ENCODE peak calls at places on chromosomes 3 and 15, in eight cellular contexts. One of them, this sample, is unnamed.

GRCh38 chr3:190217081-190217480 is 96.4 kb upstream of the P3H2 start:
- DNase-seq in cardiac muscle cell: peak
- DNase-seq in AG04450: no peak
- DNase-seq in tibial artery: no peak
- DNase-seq in PC-3: peak
- DNase-seq in right atrium auricular region: no peak
- DNase-seq in caudate nucleus: no peak
- DNase-seq in ovary: no peak
- DNase-seq in this sample: no peak

GRCh38 chr3:129006864-129007263 is 5.8 kb downstream of the EFCC1 start:
- DNase-seq in cardiac muscle cell: no peak
- DNase-seq in AG04450: no peak
- DNase-seq in tibial artery: no peak
- DNase-seq in PC-3: no peak
- DNase-seq in right atrium auricular region: no peak
- DNase-seq in caudate nucleus: no peak
- DNase-seq in ovary: no peak
- DNase-seq in this sample: no peak

GRCh38 chr3:17466028-17466427 is 276.4 kb downstream of the TBC1D5 start:
- DNase-seq in cardiac muscle cell: peak
- DNase-seq in AG04450: no peak
- DNase-seq in tibial artery: no peak
- DNase-seq in PC-3: peak
- DNase-seq in right atrium auricular region: no peak
- DNase-seq in caudate nucleus: no peak
- DNase-seq in ovary: no peak
- DNase-seq in this sample: no peak

GRCh38 chr3:59258591-59258990 is 208.8 kb upstream of the CFAP20DC start:
- DNase-seq in cardiac muscle cell: no peak
- DNase-seq in AG04450: no peak
- DNase-seq in tibial artery: no peak
- DNase-seq in PC-3: no peak
- DNase-seq in right atrium auricular region: no peak
- DNase-seq in caudate nucleus: no peak
- DNase-seq in ovary: no peak
- DNase-seq in this sample: no peak

GRCh38 chr3:135138776-135139175 is 343.7 kb downstream of the EPHB1 start:
- DNase-seq in cardiac muscle cell: no peak
- DNase-seq in AG04450: no peak
- DNase-seq in tibial artery: no peak
- DNase-seq in PC-3: no peak
- DNase-seq in right atrium auricular region: no peak
- DNase-seq in caudate nucleus: peak
- DNase-seq in ovary: no peak
- DNase-seq in this sample: no peak

GRCh38 chr3:100057716-100058575 is 56.4 kb downstream of the FILIP1L start:
- DNase-seq in cardiac muscle cell: peak
- DNase-seq in AG04450: no peak
- DNase-seq in tibial artery: no peak
- DNase-seq in PC-3: no peak
- DNase-seq in right atrium auricular region: no peak
- DNase-seq in caudate nucleus: no peak
- DNase-seq in ovary: no peak
- DNase-seq in this sample: no peak

GRCh38 chr15:61687651-61688050 is 372.6 kb downstream of the VPS13C start:
- DNase-seq in cardiac muscle cell: no peak
- DNase-seq in AG04450: no peak
- DNase-seq in tibial artery: no peak
- DNase-seq in PC-3: no peak
- DNase-seq in right atrium auricular region: no peak
- DNase-seq in caudate nucleus: no peak
- DNase-seq in ovary: no peak
- DNase-seq in this sample: no peak

GRCh38 chr3:113287111-113287817 is 75.9 kb downstream of the BOC start:
- DNase-seq in cardiac muscle cell: peak
- DNase-seq in AG04450: peak
- DNase-seq in tibial artery: no peak
- DNase-seq in PC-3: peak
- DNase-seq in right atrium auricular region: no peak
- DNase-seq in caudate nucleus: peak
- DNase-seq in ovary: no peak
- DNase-seq in this sample: no peak

GRCh38 chr3:7876741-7877297 is 624.8 kb upstream of the LMCD1 start:
- DNase-seq in cardiac muscle cell: peak
- DNase-seq in AG04450: no peak
- DNase-seq in tibial artery: no peak
- DNase-seq in PC-3: no peak
- DNase-seq in right atrium auricular region: no peak
- DNase-seq in caudate nucleus: no peak
- DNase-seq in ovary: no peak
- DNase-seq in this sample: no peak

GRCh38 chr3:72176537-72177041 is 391.6 kb upstream of the PROK2 start:
- DNase-seq in cardiac muscle cell: no peak
- DNase-seq in AG04450: no peak
- DNase-seq in tibial artery: no peak
- DNase-seq in PC-3: no peak
- DNase-seq in right atrium auricular region: no peak
- DNase-seq in caudate nucleus: no peak
- DNase-seq in ovary: no peak
- DNase-seq in this sample: no peak

GRCh38 chr3:143134446-143134845 is 14.9 kb downstream of the CHST2 start:
- DNase-seq in cardiac muscle cell: no peak
- DNase-seq in AG04450: no peak
- DNase-seq in tibial artery: no peak
- DNase-seq in PC-3: peak
- DNase-seq in right atrium auricular region: no peak
- DNase-seq in caudate nucleus: no peak
- DNase-seq in ovary: no peak
- DNase-seq in this sample: no peak
- H3K27ac ChIP-seq in cardiac muscle cell: no peak
- H3K27ac ChIP-seq in AG04450: no peak
- H3K27ac ChIP-seq in tibial artery: no peak
- H3K27ac ChIP-seq in PC-3: peak
- H3K27ac ChIP-seq in right atrium auricular region: no peak
- H3K27ac ChIP-seq in caudate nucleus: no peak
- H3K27ac ChIP-seq in ovary: no peak
- H3K27ac ChIP-seq in this sample: no peak

GRCh38 chr3:16398542-16399126 is 114.9 kb downstream of the RFTN1 start:
- DNase-seq in cardiac muscle cell: no peak
- DNase-seq in AG04450: no peak
- DNase-seq in tibial artery: no peak
- DNase-seq in PC-3: no peak
- DNase-seq in right atrium auricular region: no peak
- DNase-seq in caudate nucleus: no peak
- DNase-seq in ovary: no peak
- DNase-seq in this sample: no peak
- H3K27ac ChIP-seq in cardiac muscle cell: peak
- H3K27ac ChIP-seq in AG04450: no peak
- H3K27ac ChIP-seq in tibial artery: peak
- H3K27ac ChIP-seq in PC-3: no peak
- H3K27ac ChIP-seq in right atrium auricular region: peak
- H3K27ac ChIP-seq in caudate nucleus: no peak
- H3K27ac ChIP-seq in ovary: no peak
- H3K27ac ChIP-seq in this sample: peak

GRCh38 chr3:192931825-192932224 is 14.2 kb upstream of the MB21D2 start:
- DNase-seq in cardiac muscle cell: no peak
- DNase-seq in AG04450: no peak
- DNase-seq in tibial artery: no peak
- DNase-seq in PC-3: no peak
- DNase-seq in right atrium auricular region: no peak
- DNase-seq in caudate nucleus: no peak
- DNase-seq in ovary: no peak
- DNase-seq in this sample: no peak

GRCh38 chr3:192933259-192933658 is 15.6 kb upstream of the MB21D2 start:
- DNase-seq in cardiac muscle cell: no peak
- DNase-seq in AG04450: no peak
- DNase-seq in tibial artery: no peak
- DNase-seq in PC-3: no peak
- DNase-seq in right atrium auricular region: no peak
- DNase-seq in caudate nucleus: no peak
- DNase-seq in ovary: no peak
- DNase-seq in this sample: no peak

GRCh38 chr3:192930585-192930984 is 12.9 kb upstream of the MB21D2 start:
- DNase-seq in cardiac muscle cell: no peak
- DNase-seq in AG04450: no peak
- DNase-seq in tibial artery: no peak
- DNase-seq in PC-3: peak
- DNase-seq in right atrium auricular region: no peak
- DNase-seq in caudate nucleus: no peak
- DNase-seq in ovary: no peak
- DNase-seq in this sample: no peak

GRCh38 chr3:192935441-192935840 is 17.8 kb upstream of the MB21D2 start:
- DNase-seq in cardiac muscle cell: no peak
- DNase-seq in AG04450: peak
- DNase-seq in tibial artery: no peak
- DNase-seq in PC-3: no peak
- DNase-seq in right atrium auricular region: no peak
- DNase-seq in caudate nucleus: no peak
- DNase-seq in ovary: no peak
- DNase-seq in this sample: no peak

GRCh38 chr3:192933779-192934456 is 16.3 kb upstream of the MB21D2 start:
- DNase-seq in cardiac muscle cell: peak
- DNase-seq in AG04450: no peak
- DNase-seq in tibial artery: no peak
- DNase-seq in PC-3: peak
- DNase-seq in right atrium auricular region: no peak
- DNase-seq in caudate nucleus: no peak
- DNase-seq in ovary: no peak
- DNase-seq in this sample: no peak
- H3K27ac ChIP-seq in cardiac muscle cell: no peak
- H3K27ac ChIP-seq in AG04450: no peak
- H3K27ac ChIP-seq in tibial artery: no peak
- H3K27ac ChIP-seq in PC-3: peak
- H3K27ac ChIP-seq in right atrium auricular region: no peak
- H3K27ac ChIP-seq in caudate nucleus: no peak
- H3K27ac ChIP-seq in ovary: no peak
- H3K27ac ChIP-seq in this sample: no peak

GRCh38 chr3:14295037-14295436 is 107.4 kb upstream of the SLC6A6 start:
- DNase-seq in cardiac muscle cell: no peak
- DNase-seq in AG04450: no peak
- DNase-seq in tibial artery: no peak
- DNase-seq in PC-3: no peak
- DNase-seq in right atrium auricular region: no peak
- DNase-seq in caudate nucleus: no peak
- DNase-seq in ovary: no peak
- DNase-seq in this sample: no peak
- H3K27ac ChIP-seq in cardiac muscle cell: no peak
- H3K27ac ChIP-seq in AG04450: no peak
- H3K27ac ChIP-seq in tibial artery: no peak
- H3K27ac ChIP-seq in PC-3: no peak
- H3K27ac ChIP-seq in right atrium auricular region: no peak
- H3K27ac ChIP-seq in caudate nucleus: no peak
- H3K27ac ChIP-seq in ovary: no peak
- H3K27ac ChIP-seq in this sample: no peak

GRCh38 chr15:74788042-74788715 is 6.3 kb downstream of the CSK start:
- DNase-seq in cardiac muscle cell: no peak
- DNase-seq in AG04450: no peak
- DNase-seq in tibial artery: no peak
- DNase-seq in PC-3: no peak
- DNase-seq in right atrium auricular region: no peak
- DNase-seq in caudate nucleus: no peak
- DNase-seq in ovary: no peak
- DNase-seq in this sample: no peak
- H3K27ac ChIP-seq in cardiac muscle cell: no peak
- H3K27ac ChIP-seq in AG04450: no peak
- H3K27ac ChIP-seq in tibial artery: no peak
- H3K27ac ChIP-seq in PC-3: no peak
- H3K27ac ChIP-seq in right atrium auricular region: peak
- H3K27ac ChIP-seq in caudate nucleus: peak
- H3K27ac ChIP-seq in ovary: no peak
- H3K27ac ChIP-seq in this sample: peak

GRCh38 chr3:38454179-38454883 is 641 bp downstream of the ACVR2B start:
- DNase-seq in cardiac muscle cell: peak
- DNase-seq in AG04450: no peak
- DNase-seq in tibial artery: no peak
- DNase-seq in PC-3: peak
- DNase-seq in right atrium auricular region: no peak
- DNase-seq in caudate nucleus: peak
- DNase-seq in ovary: peak
- DNase-seq in this sample: peak
- H3K27ac ChIP-seq in cardiac muscle cell: peak
- H3K27ac ChIP-seq in AG04450: no peak
- H3K27ac ChIP-seq in tibial artery: peak
- H3K27ac ChIP-seq in PC-3: no peak
- H3K27ac ChIP-seq in right atrium auricular region: peak
- H3K27ac ChIP-seq in caudate nucleus: peak
- H3K27ac ChIP-seq in ovary: peak
- H3K27ac ChIP-seq in this sample: peak

GRCh38 chr3:191775451-191776233 is 314.7 kb downstream of the PYDC2 start:
- DNase-seq in cardiac muscle cell: no peak
- DNase-seq in AG04450: no peak
- DNase-seq in tibial artery: no peak
- DNase-seq in PC-3: peak
- DNase-seq in right atrium auricular region: no peak
- DNase-seq in caudate nucleus: no peak
- DNase-seq in ovary: no peak
- DNase-seq in this sample: no peak

GRCh38 chr3:191774485-191774884 is 313.5 kb downstream of the PYDC2 start:
- DNase-seq in cardiac muscle cell: no peak
- DNase-seq in AG04450: no peak
- DNase-seq in tibial artery: no peak
- DNase-seq in PC-3: peak
- DNase-seq in right atrium auricular region: no peak
- DNase-seq in caudate nucleus: no peak
- DNase-seq in ovary: no peak
- DNase-seq in this sample: no peak
- H3K27ac ChIP-seq in cardiac muscle cell: no peak
- H3K27ac ChIP-seq in AG04450: no peak
- H3K27ac ChIP-seq in tibial artery: no peak
- H3K27ac ChIP-seq in PC-3: no peak
- H3K27ac ChIP-seq in right atrium auricular region: no peak
- H3K27ac ChIP-seq in caudate nucleus: no peak
- H3K27ac ChIP-seq in ovary: no peak
- H3K27ac ChIP-seq in this sample: no peak

DNA sequence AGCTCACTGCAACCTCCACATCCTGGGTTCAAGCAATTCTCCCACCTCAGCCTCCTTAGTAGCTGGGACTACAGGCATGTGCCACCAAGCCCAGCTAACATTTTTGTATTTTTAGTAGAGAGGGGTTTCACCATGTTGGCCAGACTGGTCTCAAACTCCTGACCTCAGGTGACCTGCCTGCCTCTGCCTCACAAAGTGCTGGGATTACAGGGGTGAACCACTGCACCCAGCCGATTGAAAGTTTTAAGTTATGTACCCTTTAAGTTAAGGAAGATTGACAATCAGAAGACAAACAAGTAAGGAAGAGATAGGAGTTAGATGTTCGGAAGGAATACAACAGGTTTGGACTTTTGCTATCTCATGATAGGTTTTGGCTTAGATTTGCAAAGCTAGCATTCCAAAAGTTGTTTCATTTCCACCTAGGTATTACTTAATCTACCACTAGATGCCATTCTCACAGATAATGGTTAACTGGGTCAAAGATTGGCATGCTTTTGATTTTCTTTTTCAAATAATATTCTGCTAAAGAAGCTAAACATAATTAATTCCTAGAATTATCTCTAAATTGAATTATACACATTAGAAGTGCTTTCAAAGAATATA is 35.0 kb downstream of the GATM start:
- DNase-seq in cardiac muscle cell: no peak
- DNase-seq in AG04450: no peak
- DNase-seq in tibial artery: no peak
- DNase-seq in PC-3: peak
- DNase-seq in right atrium auricular region: no peak
- DNase-seq in caudate nucleus: no peak
- DNase-seq in ovary: no peak
- DNase-seq in this sample: no peak
- H3K27ac ChIP-seq in cardiac muscle cell: no peak
- H3K27ac ChIP-seq in AG04450: no peak
- H3K27ac ChIP-seq in tibial artery: no peak
- H3K27ac ChIP-seq in PC-3: no peak
- H3K27ac ChIP-seq in right atrium auricular region: no peak
- H3K27ac ChIP-seq in caudate nucleus: no peak
- H3K27ac ChIP-seq in ovary: no peak
- H3K27ac ChIP-seq in this sample: no peak

GRCh38 chr3:156817931-156818765 is 8.0 kb upstream of the LEKR1 start:
- DNase-seq in cardiac muscle cell: no peak
- DNase-seq in AG04450: no peak
- DNase-seq in tibial artery: no peak
- DNase-seq in PC-3: peak
- DNase-seq in right atrium auricular region: no peak
- DNase-seq in caudate nucleus: no peak
- DNase-seq in ovary: no peak
- DNase-seq in this sample: no peak
- H3K27ac ChIP-seq in cardiac muscle cell: no peak
- H3K27ac ChIP-seq in AG04450: no peak
- H3K27ac ChIP-seq in tibial artery: peak
- H3K27ac ChIP-seq in PC-3: peak
- H3K27ac ChIP-seq in right atrium auricular region: peak
- H3K27ac ChIP-seq in caudate nucleus: no peak
- H3K27ac ChIP-seq in ovary: no peak
- H3K27ac ChIP-seq in this sample: peak